ENCODE peak calls at places on chromosomes 11 and 22, in five cellular contexts. One of them, this sample, is unnamed. For H3K4me1, the result is how much of the 10 kb centered on the place peaks cover.

GRCh38 chr22:31340360-31340759 is 5.8 kb downstream of the PATZ1 start:
- DNase-seq in vagina: no peak
- DNase-seq in upper lobe of left lung: no peak
- DNase-seq in prostate gland: no peak
- DNase-seq in stomach: no peak
- DNase-seq in this sample: no peak

GRCh38 chr11:105903113-105903512 is 118.9 kb downstream of the MSANTD4 start:
- DNase-seq in stomach: no peak
- DNase-seq in vagina: no peak
- DNase-seq in prostate gland: no peak
- DNase-seq in upper lobe of left lung: no peak
- DNase-seq in this sample: no peak

GRCh38 chr22:32880906-32881596 is 79.5 kb downstream of the TIMP3 start:
- DNase-seq in upper lobe of left lung: no peak
- DNase-seq in stomach: peak
- DNase-seq in vagina: no peak
- DNase-seq in prostate gland: no peak
- DNase-seq in this sample: no peak

GRCh38 chr11:78253797-78254196 is 65.1 kb downstream of the USP35 start:
- DNase-seq in stomach: no peak
- DNase-seq in vagina: no peak
- DNase-seq in upper lobe of left lung: no peak
- DNase-seq in prostate gland: no peak
- DNase-seq in this sample: no peak

GRCh38 chr11:28675183-28675582 is 567.0 kb downstream of the METTL15 start:
- DNase-seq in vagina: no peak
- DNase-seq in prostate gland: no peak
- DNase-seq in stomach: no peak
- DNase-seq in upper lobe of left lung: no peak
- DNase-seq in this sample: no peak

GRCh38 chr11:19244621-19245020 is 3.9 kb upstream of the E2F8 start:
- DNase-seq in upper lobe of left lung: no peak
- DNase-seq in prostate gland: no peak
- DNase-seq in stomach: no peak
- DNase-seq in vagina: no peak
- DNase-seq in this sample: no peak

GRCh38 chr22:46432164-46433068 is 96.9 kb downstream of the TRMU start:
- DNase-seq in vagina: no peak
- DNase-seq in upper lobe of left lung: no peak
- DNase-seq in prostate gland: no peak
- DNase-seq in stomach: peak
- DNase-seq in this sample: no peak

GRCh38 chr11:128892866-128893565 is 1.9 kb downstream of the KCNJ5 start:
- DNase-seq in vagina: no peak
- DNase-seq in prostate gland: no peak
- DNase-seq in upper lobe of left lung: peak
- DNase-seq in stomach: no peak
- DNase-seq in this sample: no peak

GRCh38 chr22:40183029-40183581 is 5.4 kb downstream of the TNRC6B start:
- DNase-seq in vagina: no peak
- DNase-seq in upper lobe of left lung: peak
- DNase-seq in stomach: no peak
- DNase-seq in prostate gland: peak
- DNase-seq in this sample: no peak

GRCh38 chr11:66910016-66910415 is 48.2 kb downstream of the PC start:
- DNase-seq in vagina: no peak
- DNase-seq in stomach: no peak
- DNase-seq in upper lobe of left lung: no peak
- DNase-seq in prostate gland: no peak
- DNase-seq in this sample: no peak

GRCh38 chr22:36360871-36361383 is 26.8 kb downstream of the MYH9 start:
- DNase-seq in vagina: no peak
- DNase-seq in stomach: no peak
- DNase-seq in upper lobe of left lung: no peak
- DNase-seq in prostate gland: no peak
- DNase-seq in this sample: no peak

GRCh38 chr22:20509344-20510047 is 2.1 kb downstream of the MED15 start:
- DNase-seq in stomach: peak
- DNase-seq in vagina: no peak
- DNase-seq in upper lobe of left lung: peak
- DNase-seq in prostate gland: peak
- DNase-seq in this sample: peak

GRCh38 chr11:65565624-65566453 is 4.4 kb upstream of the ZNRD2 start:
- DNase-seq in stomach: no peak
- DNase-seq in upper lobe of left lung: peak
- DNase-seq in vagina: no peak
- DNase-seq in prostate gland: no peak
- DNase-seq in this sample: no peak

GRCh38 chr11:128688896-128689546 is 4.9 kb upstream of the FLI1 start:
- DNase-seq in upper lobe of left lung: no peak
- DNase-seq in prostate gland: no peak
- DNase-seq in vagina: no peak
- DNase-seq in stomach: no peak
- DNase-seq in this sample: no peak

GRCh38 chr11:128841461-128842072 is 25.5 kb downstream of the KCNJ1 start:
- DNase-seq in prostate gland: no peak
- DNase-seq in vagina: no peak
- DNase-seq in upper lobe of left lung: no peak
- DNase-seq in stomach: no peak
- DNase-seq in this sample: no peak

GRCh38 chr22:31272522-31273446 is 19.5 kb downstream of the PIK3IP1 start:
- DNase-seq in upper lobe of left lung: peak
- DNase-seq in stomach: peak
- DNase-seq in vagina: no peak
- DNase-seq in prostate gland: peak
- DNase-seq in this sample: no peak

GRCh38 chr22:44191036-44191454 is 10.3 kb downstream of the PARVG start:
- DNase-seq in stomach: no peak
- DNase-seq in prostate gland: no peak
- DNase-seq in vagina: no peak
- DNase-seq in upper lobe of left lung: no peak
- DNase-seq in this sample: no peak

GRCh38 chr11:46336781-46337180 is 10.5 kb upstream of the DGKZ start:
- DNase-seq in prostate gland: no peak
- DNase-seq in vagina: no peak
- DNase-seq in upper lobe of left lung: peak
- DNase-seq in stomach: no peak
- DNase-seq in this sample: no peak

GRCh38 chr22:47901911-47902310 is 1139.5 kb downstream of the TBC1D22A start:
- DNase-seq in prostate gland: no peak
- DNase-seq in upper lobe of left lung: no peak
- DNase-seq in stomach: no peak
- DNase-seq in vagina: peak
- DNase-seq in this sample: no peak
- H3K4me1 ChIP-seq in prostate gland: under half
- H3K4me1 ChIP-seq in upper lobe of left lung: under half
- H3K4me1 ChIP-seq in stomach: under half
- H3K4me1 ChIP-seq in vagina: under half
- H3K4me1 ChIP-seq in this sample: under half

GRCh38 chr11:117195761-117196160 is 3.4 kb upstream of the TAGLN start:
- DNase-seq in vagina: no peak
- DNase-seq in upper lobe of left lung: no peak
- DNase-seq in stomach: no peak
- DNase-seq in prostate gland: no peak
- DNase-seq in this sample: no peak
- TF ChIP-seq POLR2AphosphoS5 in vagina: no peak
- TF ChIP-seq POLR2AphosphoS5 in upper lobe of left lung: no peak
- TF ChIP-seq POLR2AphosphoS5 in stomach: no peak
- TF ChIP-seq POLR2AphosphoS5 in prostate gland: no peak
- TF ChIP-seq POLR2AphosphoS5 in this sample: no peak

GRCh38 chr11:68355471-68355870 is 43.1 kb downstream of the LRP5 start:
- DNase-seq in stomach: no peak
- DNase-seq in vagina: no peak
- DNase-seq in prostate gland: no peak
- DNase-seq in upper lobe of left lung: no peak
- DNase-seq in this sample: no peak

GRCh38 chr11:68353669-68354068 is 41.3 kb downstream of the LRP5 start:
- DNase-seq in prostate gland: no peak
- DNase-seq in vagina: no peak
- DNase-seq in stomach: no peak
- DNase-seq in upper lobe of left lung: no peak
- DNase-seq in this sample: no peak

GRCh38 chr11:68352591-68352990 is 40.2 kb downstream of the LRP5 start:
- DNase-seq in vagina: no peak
- DNase-seq in stomach: no peak
- DNase-seq in upper lobe of left lung: no peak
- DNase-seq in prostate gland: no peak
- DNase-seq in this sample: no peak

GRCh38 chr11:68353118-68353517 is 40.7 kb downstream of the LRP5 start:
- DNase-seq in vagina: no peak
- DNase-seq in stomach: no peak
- DNase-seq in upper lobe of left lung: no peak
- DNase-seq in prostate gland: no peak
- DNase-seq in this sample: no peak

DNA sequence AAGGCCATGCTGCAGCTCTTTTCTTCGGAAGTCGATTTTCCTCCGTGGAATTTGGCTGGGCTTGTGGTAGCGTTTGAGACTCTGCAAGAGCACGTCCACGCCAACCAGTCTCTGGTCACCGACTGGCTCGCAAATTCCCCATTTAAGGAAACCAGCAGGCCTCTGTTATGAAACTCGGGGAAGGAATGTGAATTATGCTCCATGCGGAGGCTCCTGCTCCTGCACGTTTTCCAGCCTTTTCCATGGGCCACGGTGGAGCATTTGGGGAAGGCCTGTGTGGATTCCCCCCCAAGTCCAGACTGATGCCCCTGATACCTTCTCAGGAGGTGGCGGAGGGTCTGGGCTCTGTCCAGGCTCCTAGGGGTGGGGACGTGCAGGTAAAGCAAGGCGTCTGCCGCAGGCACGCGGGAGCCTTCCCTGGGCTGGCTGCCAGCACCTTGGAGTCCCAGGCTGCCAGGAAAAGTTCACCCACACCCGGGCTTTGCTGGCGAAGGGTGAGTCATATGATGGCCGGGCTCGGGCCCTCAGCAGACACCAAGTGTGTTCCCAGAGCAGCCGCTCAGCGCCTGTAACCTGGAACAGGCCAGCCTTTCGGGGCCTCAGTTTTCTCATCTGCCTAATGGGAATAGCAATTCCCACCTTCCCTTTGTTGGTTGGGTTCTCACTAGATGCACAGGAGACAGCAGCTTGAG is 41.9 kb downstream of the LRP5 start:
- DNase-seq in upper lobe of left lung: peak
- DNase-seq in vagina: no peak
- DNase-seq in stomach: peak
- DNase-seq in prostate gland: peak
- DNase-seq in this sample: peak
- H3K4me1 ChIP-seq in upper lobe of left lung: under half
- H3K4me1 ChIP-seq in vagina: under half
- H3K4me1 ChIP-seq in stomach: half or more
- H3K4me1 ChIP-seq in prostate gland: under half
- H3K4me1 ChIP-seq in this sample: under half

GRCh38 chr11:47917643-47918369 is 62.6 kb upstream of the PTPRJ start:
- DNase-seq in upper lobe of left lung: peak
- DNase-seq in vagina: no peak
- DNase-seq in prostate gland: peak
- DNase-seq in stomach: peak
- DNase-seq in this sample: peak
- TF ChIP-seq POLR2AphosphoS5 in upper lobe of left lung: peak
- TF ChIP-seq POLR2AphosphoS5 in vagina: peak
- TF ChIP-seq POLR2AphosphoS5 in prostate gland: peak
- TF ChIP-seq POLR2AphosphoS5 in stomach: peak
- TF ChIP-seq POLR2AphosphoS5 in this sample: no peak

GRCh38 chr11:111386611-111387150 is 7.6 kb upstream of the POU2AF1 start:
- DNase-seq in upper lobe of left lung: no peak
- DNase-seq in prostate gland: no peak
- DNase-seq in stomach: no peak
- DNase-seq in vagina: no peak
- DNase-seq in this sample: no peak
- H3K4me1 ChIP-seq in upper lobe of left lung: under half
- H3K4me1 ChIP-seq in prostate gland: under half
- H3K4me1 ChIP-seq in stomach: under half
- H3K4me1 ChIP-seq in vagina: under half
- H3K4me1 ChIP-seq in this sample: under half

GRCh38 chr22:41939981-41940852 is 6.7 kb downstream of the CENPM start:
- DNase-seq in prostate gland: peak
- DNase-seq in upper lobe of left lung: peak
- DNase-seq in stomach: peak
- DNase-seq in vagina: no peak
- DNase-seq in this sample: no peak
- TF ChIP-seq POLR2AphosphoS5 in prostate gland: peak
- TF ChIP-seq POLR2AphosphoS5 in upper lobe of left lung: peak
- TF ChIP-seq POLR2AphosphoS5 in stomach: peak
- TF ChIP-seq POLR2AphosphoS5 in vagina: no peak
- TF ChIP-seq POLR2AphosphoS5 in this sample: no peak

GRCh38 chr22:50308597-50308935 is 1.1 kb upstream of the PLXNB2 start:
- DNase-seq in prostate gland: no peak
- DNase-seq in vagina: no peak
- DNase-seq in upper lobe of left lung: peak
- DNase-seq in stomach: no peak
- DNase-seq in this sample: no peak

GRCh38 chr22:50307891-50308596 is 598 bp upstream of the PLXNB2 start:
- DNase-seq in prostate gland: no peak
- DNase-seq in vagina: no peak
- DNase-seq in upper lobe of left lung: no peak
- DNase-seq in stomach: no peak
- DNase-seq in this sample: no peak

GRCh38 chr22:50305658-50306566 is 1.5 kb downstream of the PLXNB2 start:
- DNase-seq in stomach: peak
- DNase-seq in prostate gland: peak
- DNase-seq in vagina: no peak
- DNase-seq in upper lobe of left lung: peak
- DNase-seq in this sample: peak

GRCh38 chr22:50305393-50305657 is 2.1 kb downstream of the PLXNB2 start:
- DNase-seq in upper lobe of left lung: no peak
- DNase-seq in stomach: no peak
- DNase-seq in prostate gland: no peak
- DNase-seq in vagina: no peak
- DNase-seq in this sample: no peak

GRCh38 chr22:50306753-50307749 is at the start of gene PLXNB2:
- DNase-seq in vagina: no peak
- DNase-seq in stomach: peak
- DNase-seq in prostate gland: peak
- DNase-seq in upper lobe of left lung: peak
- DNase-seq in this sample: no peak
- H3K4me1 ChIP-seq in vagina: half or more
- H3K4me1 ChIP-seq in stomach: half or more
- H3K4me1 ChIP-seq in prostate gland: under half
- H3K4me1 ChIP-seq in upper lobe of left lung: half or more
- H3K4me1 ChIP-seq in this sample: half or more

This sample was measured in suprapubic skin.